ENCODE peak calls at places on chromosomes 7 and 10, in six cellular contexts. D is GM19239; U is naive thymus-derived CD8-positive, alpha-beta T cell; O is MCF 10A; X is head of caudate nucleus; Q is heart right ventricle. A is an unnamed sample.

GRCh38 chr7:75879771-75880184 is 944 bp downstream of the RHBDD2 start:
- DNase-seq in D (no peak), U (peak), O (peak), X (no peak), Q (no peak), A (no peak)

GRCh38 chr10:103448751-103449150 is 3.4 kb downstream of the CALHM2 start:
- DNase-seq in D (no peak), U (no peak), O (peak), X (no peak), Q (peak), A (peak)

GRCh38 chr10:43204943-43205671 is 61.8 kb downstream of the RASGEF1A start:
- DNase-seq in D (peak), U (peak), O (peak), X (peak), Q (no peak), A (peak)

GRCh38 chr7:631291-631711 is 95.2 kb upstream of the DNAAF5 start:
- DNase-seq in D (no peak), U (no peak), O (no peak), X (peak), Q (no peak), A (no peak)

GRCh38 chr7:157033483-157034473 is 23.3 kb upstream of the MNX1 start:
- DNase-seq in D (no peak), U (no peak), O (no peak), X (peak), Q (no peak), A (no peak)

GRCh38 chr10:131135716-131136115 is 175.8 kb downstream of the TCERG1L start:
- DNase-seq in D (no peak), U (no peak), O (no peak), X (no peak), Q (no peak), A (no peak)

GRCh38 chr10:110535958-110536891 is 31.3 kb upstream of the SMC3 start:
- DNase-seq in D (no peak), U (peak), O (peak), X (no peak), Q (peak), A (no peak)

GRCh38 chr7:158842486-158842885 is 13.2 kb upstream of the ESYT2 start:
- DNase-seq in D (no peak), U (no peak), O (no peak), X (no peak), Q (no peak), A (no peak)

GRCh38 chr10:130022501-130023299 is 58.6 kb upstream of the EBF3 start:
- DNase-seq in D (no peak), U (no peak), O (peak), X (no peak), Q (no peak), A (no peak)

GRCh38 chr10:110525349-110526260 is 27.9 kb downstream of the DUSP5 start:
- DNase-seq in D (no peak), U (no peak), O (peak), X (no peak), Q (no peak), A (no peak)

GRCh38 chr10:24357344-24358021 is 148.5 kb downstream of the KIAA1217 start:
- DNase-seq in D (no peak), U (no peak), O (no peak), X (no peak), Q (no peak), A (no peak)

GRCh38 chr7:30184804-30185487 is 50.2 kb downstream of the MTURN start:
- DNase-seq in D (no peak), U (no peak), O (no peak), X (no peak), Q (peak), A (no peak)

GRCh38 chr7:1368682-1369571 is 90.3 kb downstream of the MICALL2 start:
- DNase-seq in D (peak), U (no peak), O (peak), X (no peak), Q (no peak), A (no peak)

GRCh38 chr7:91503934-91504575 is 239.8 kb downstream of the FZD1 start:
- DNase-seq in D (no peak), U (no peak), O (no peak), X (no peak), Q (no peak), A (no peak)

GRCh38 chr10:76286536-76286935 is 855.1 kb downstream of the LRMDA start:
- DNase-seq in D (no peak), U (no peak), O (no peak), X (no peak), Q (no peak), A (no peak)

GRCh38 chr7:102813256-102814024 is 64.6 kb downstream of the FAM185A start:
- DNase-seq in D (no peak), U (no peak), O (no peak), X (no peak), Q (no peak), A (no peak)